ENCODE peak calls at places on chromosome X, in seven cellular contexts. N, I, H, E, Z, J and A are unnamed samples.
A peak's percentile ranks its signal among the peaks of the same experiment; 100 is the strongest.

GRCh38 chrX:8755116-8755515 is 23.2 kb upstream of the ANOS1 start:
- DNase-seq in N (no peak), I (no peak), H (no peak), E (peak; percentile 73), Z (no peak), J (no peak), A (peak; percentile 42)

GRCh38 chrX:116873678-116874077 is 410.9 kb upstream of the CT83 start:
- DNase-seq in N (no peak), I (no peak), H (peak; percentile 12), E (no peak), Z (no peak), J (no peak), A (no peak)

GRCh38 chrX:71911023-71911730 is 532 bp downstream of the NHSL2 start:
- DNase-seq in N (no peak), I (peak; percentile 12), H (peak; percentile 24), E (peak; percentile 66), Z (peak; percentile 42), J (peak; percentile 19), A (peak; percentile 62)

GRCh38 chrX:48071064-48071985 is at the start of gene ZNF630:
- DNase-seq in N (peak; percentile 82), I (peak; percentile 13), H (peak; percentile 68), E (peak; percentile 82), Z (peak; percentile 78), J (peak; percentile 74), A (peak; percentile 88)

GRCh38 chrX:21412883-21413282 is 38.7 kb downstream of the CNKSR2 start:
- DNase-seq in N (no peak), I (no peak), H (peak; percentile 78), E (no peak), Z (no peak), J (no peak), A (no peak)

GRCh38 chrX:68947882-68948605 is 119.2 kb downstream of the EFNB1 start:
- DNase-seq in N (no peak), I (no peak), H (no peak), E (no peak), Z (no peak), J (no peak), A (no peak)

GRCh38 chrX:16873106-16873505 is 2.9 kb upstream of the RBBP7 start:
- DNase-seq in N (no peak), I (no peak), H (no peak), E (no peak), Z (no peak), J (no peak), A (no peak)

GRCh38 chrX:3713937-3714434 is 537 bp upstream of the PRKX start:
- DNase-seq in N (no peak), I (no peak), H (no peak), E (peak; percentile 41), Z (no peak), J (no peak), A (no peak)

GRCh38 chrX:52852110-52852872 is 15.6 kb downstream of the XAGE3 start:
- DNase-seq in N (no peak), I (no peak), H (peak; percentile 16), E (no peak), Z (no peak), J (no peak), A (no peak)

GRCh38 chrX:34197946-34198345 is 65.8 kb upstream of the FAM47A start:
- DNase-seq in N (no peak), I (no peak), H (no peak), E (no peak), Z (no peak), J (no peak), A (no peak)

GRCh38 chrX:42678133-42678532 is 99.8 kb downstream of the PPP1R2C start:
- DNase-seq in N (peak; percentile 5), I (no peak), H (peak; percentile 6), E (peak; percentile 4), Z (no peak), J (peak; percentile 15), A (peak; percentile 11)

GRCh38 chrX:103536732-103537131 is 17.4 kb upstream of the RAB40A start:
- DNase-seq in N (no peak), I (no peak), H (no peak), E (no peak), Z (no peak), J (no peak), A (no peak)

GRCh38 chrX:103535206-103535605 is 15.9 kb upstream of the RAB40A start:
- DNase-seq in N (no peak), I (no peak), H (no peak), E (no peak), Z (no peak), J (no peak), A (no peak)

GRCh38 chrX:103533428-103534216 is 14.3 kb upstream of the RAB40A start:
- DNase-seq in N (peak; percentile 84), I (peak; percentile 32), H (peak; percentile 44), E (peak; percentile 68), Z (peak; percentile 54), J (peak; percentile 73), A (peak; percentile 67)

GRCh38 chrX:103537871-103538387 is 18.6 kb upstream of the RAB40A start:
- DNase-seq in N (no peak), I (no peak), H (no peak), E (no peak), Z (no peak), J (no peak), A (no peak)

GRCh38 chrX:103536071-103536470 is 16.8 kb upstream of the RAB40A start:
- DNase-seq in N (no peak), I (no peak), H (peak; percentile 16), E (no peak), Z (no peak), J (no peak), A (no peak)
- H3K27ac ChIP-seq in N (no peak overlapping the region), I (no peak overlapping the region), H (no peak overlapping the region), E (no peak overlapping the region), Z (no peak overlapping the region), J (no peak overlapping the region), A (no peak overlapping the region)

GRCh38 chrX:46758956-46759644 is at the start of gene SLC9A7:
- DNase-seq in N (peak; percentile 78), I (peak; percentile 69), H (peak; percentile 66), E (peak; percentile 73), Z (peak; percentile 68), J (peak; percentile 82), A (peak; percentile 83)

GRCh38 chrX:46757052-46757451 is 1.9 kb downstream of the SLC9A7 start:
- DNase-seq in N (no peak), I (no peak), H (no peak), E (no peak), Z (no peak), J (no peak), A (no peak)

GRCh38 chrX:46757593-46757992 is 1.3 kb downstream of the SLC9A7 start:
- DNase-seq in N (no peak), I (no peak), H (peak; percentile 52), E (no peak), Z (no peak), J (no peak), A (no peak)

GRCh38 chrX:46759645-46759974 is 692 bp upstream of the SLC9A7 start:
- DNase-seq in N (no peak), I (no peak), H (peak; percentile 43), E (peak; percentile 38), Z (no peak), J (no peak), A (peak; percentile 25)

GRCh38 chrX:46758163-46758955 is 559 bp downstream of the SLC9A7 start:
- DNase-seq in N (peak; percentile 21), I (no peak), H (peak; percentile 27), E (peak; percentile 18), Z (no peak), J (peak; percentile 29), A (peak; percentile 22)
- H3K4me3 ChIP-seq in N (peak overlapping the region; percentile 67), I (peak overlapping the region; percentile 61), H (peak overlapping the region; percentile 61), E (peak overlapping the region; percentile 68), Z (peak overlapping the region; percentile 50), J (peak overlapping the region; percentile 60), A (peak overlapping the region; percentile 51)

GRCh38 chrX:11151799-11152591 is 40.9 kb downstream of the HCCS start:
- DNase-seq in N (no peak), I (no peak), H (no peak), E (no peak), Z (no peak), J (no peak), A (peak; percentile 39)

GRCh38 chrX:11143931-11144678 is 33.0 kb downstream of the HCCS start:
- DNase-seq in N (peak; percentile 68), I (no peak), H (peak; percentile 54), E (peak; percentile 82), Z (peak; percentile 65), J (no peak), A (peak; percentile 62)

GRCh38 chrX:11148401-11148800 is 37.3 kb downstream of the HCCS start:
- DNase-seq in N (no peak), I (no peak), H (no peak), E (no peak), Z (no peak), J (no peak), A (no peak)

DNA sequence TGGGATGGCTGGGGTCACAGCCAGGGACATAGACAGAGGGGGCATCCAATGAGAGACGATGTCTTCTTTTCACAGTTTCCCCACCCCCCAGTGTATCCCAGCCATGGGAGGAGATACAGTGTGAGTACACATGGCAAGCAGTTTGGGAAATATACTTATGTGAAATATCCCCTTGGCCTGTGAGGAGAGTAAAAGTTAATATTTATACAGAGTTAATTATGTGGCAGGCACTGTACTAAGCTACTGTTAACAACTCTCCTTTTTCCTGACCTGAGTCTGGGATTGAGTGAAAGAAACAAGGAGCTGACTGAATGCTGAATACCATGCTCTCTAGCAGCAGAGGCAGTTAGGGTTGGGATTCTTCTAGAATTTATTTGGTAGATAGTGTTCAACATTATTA is 35.3 kb downstream of the HCCS start:
- DNase-seq in N (no peak), I (no peak), H (no peak), E (no peak), Z (no peak), J (no peak), A (no peak)
- H3K36me3 ChIP-seq in N (no peaks in the 10 kb centered on the region), I (no peaks in the 10 kb centered on the region), H (no peaks in the 10 kb centered on the region), E (no peaks in the 10 kb centered on the region), Z (no peaks in the 10 kb centered on the region), J (no peaks in the 10 kb centered on the region), A (no peaks in the 10 kb centered on the region)

GRCh38 chrX:136725446-136726104 is 55.2 kb downstream of the ARHGEF6 start:
- DNase-seq in N (peak; percentile 58), I (no peak), H (peak; percentile 68), E (no peak), Z (no peak), J (no peak), A (no peak)
- H3K27ac ChIP-seq in N (no peak overlapping the region), I (no peak overlapping the region), H (no peak overlapping the region), E (no peak overlapping the region), Z (no peak overlapping the region), J (no peak overlapping the region), A (no peak overlapping the region)